ENCODE peak calls at places on chromosomes 12 and 14, in nine cellular contexts. E is globus pallidus; R is stimulated activated CD8-positive, alpha-beta memory T cell treated with anti-CD3 and anti-CD28 coated beads, Interleukin-2, amount 100 ng/mL, for 48 hours; B is effector memory CD8-positive, alpha-beta T cell; C is kidney epithelial cell; G is NCI-H510A treated with DMSO at 0.1 percent for 48 hours; L is NCI-H1105 treated with DMSO at 0.1 percent for 48 hours; X is activated T-helper 1 cell treated with Interleukin-2 at 50 U/mL for 16 hours; S is smooth muscle cell of the brain vasculature. M is an unnamed sample.

GRCh38 chr14:93114068-93114710 is 1.5 kb downstream of the ITPK1 start:
- DNase-seq in E (peak; percentile 37), R (no peak), B (peak; percentile 8), C (no peak), G (no peak), L (no peak), X (no peak), S (no peak), M (no peak)

GRCh38 chr12:106840217-106840616 is 65.7 kb downstream of the RIC8B start:
- DNase-seq in E (no peak), R (no peak), B (no peak), C (peak; percentile 62), G (peak; percentile 80), L (no peak), X (no peak), S (peak; percentile 10), M (no peak)

GRCh38 chr12:5188413-5188930 is 144.8 kb downstream of the KCNA5 start:
- DNase-seq in E (no peak), R (no peak), B (no peak), C (no peak), G (no peak), L (no peak), X (no peak), S (no peak), M (no peak)

GRCh38 chr12:68406134-68406576 is 74.0 kb upstream of the MDM1 start:
- DNase-seq in E (peak; percentile 54), R (no peak), B (no peak), C (no peak), G (peak; percentile 25), L (peak; percentile 11), X (no peak), S (peak; percentile 70), M (peak; percentile 42)

GRCh38 chr14:75525969-75526368 is 3.7 kb downstream of the BATF start:
- DNase-seq in E (no peak), R (no peak), B (no peak), C (no peak), G (no peak), L (no peak), X (no peak), S (no peak), M (no peak)

GRCh38 chr14:77120771-77121743 is 20.5 kb downstream of the ZDHHC22 start:
- DNase-seq in E (no peak), R (no peak), B (peak; percentile 48), C (no peak), G (peak; percentile 68), L (peak; percentile 59), X (peak; percentile 39), S (no peak), M (no peak)

GRCh38 chr12:54522213-54522612 is 24.7 kb downstream of the NCKAP1L start:
- DNase-seq in E (no peak), R (no peak), B (no peak), C (no peak), G (no peak), L (no peak), X (no peak), S (no peak), M (no peak)

GRCh38 chr14:91354979-91355685 is 62.5 kb downstream of the CCDC88C start:
- DNase-seq in E (no peak), R (no peak), B (peak; percentile 49), C (no peak), G (peak; percentile 95), L (peak; percentile 65), X (no peak), S (no peak), M (no peak)

M was measured in mesothelial cell of epicardium.